ENCODE peak calls at places on chromosomes 13 and 19, in eight cellular contexts. S, B, A, O, C, D, G and I are unnamed samples.

GRCh38 chr13:75960538-75960994 is 324.4 kb downstream of the LMO7 start:
- DNase-seq in G (no peak), S (no peak), O (no peak), C (no peak), A (no peak), B (no peak), D (no peak), I (no peak)

GRCh38 chr19:41928754-41929535 is 696 bp upstream of the ERFL start:
- DNase-seq in O (no peak), S (no peak), G (no peak), A (no peak), B (no peak), D (no peak), C (no peak), I (no peak)

GRCh38 chr13:22812793-22813192 is 368.0 kb upstream of the SGCG start:
- DNase-seq in O (no peak), A (no peak), G (peak), S (no peak), B (no peak), C (no peak), D (no peak), I (no peak)

GRCh38 chr13:25046985-25047660 is 48.8 kb upstream of the PABPC3 start:
- DNase-seq in O (peak), C (no peak), G (no peak), A (no peak), S (no peak), D (peak), B (no peak), I (peak)

GRCh38 chr19:38182536-38183210 is 41.3 kb downstream of the DPF1 start:
- DNase-seq in A (no peak), B (no peak), C (no peak), D (no peak), S (no peak), O (no peak), G (no peak), I (no peak)

GRCh38 chr19:50522881-50523280 is 9.2 kb upstream of the ASPDH start:
- DNase-seq in C (no peak), G (no peak), B (no peak), A (no peak), D (no peak), O (no peak), S (no peak), I (no peak)

GRCh38 chr13:96020941-96021340 is 32.3 kb downstream of the UGGT2 start:
- DNase-seq in G (no peak), O (no peak), D (no peak), C (no peak), A (no peak), B (no peak), S (no peak), I (no peak)

GRCh38 chr19:58181902-58182576 is 822 bp upstream of the ZNF274 start:
- DNase-seq in D (no peak), C (no peak), B (peak), S (no peak), G (peak), A (peak), O (peak), I (peak)

GRCh38 chr19:2199215-2199614 is 35.5 kb downstream of the DOT1L start:
- DNase-seq in B (no peak), D (no peak), C (no peak), G (no peak), A (no peak), S (no peak), O (no peak), I (no peak)

GRCh38 chr13:75194717-75195116 is 287.3 kb downstream of the TBC1D4 start:
- DNase-seq in O (no peak), A (no peak), S (no peak), G (peak), B (no peak), D (no peak), C (no peak), I (no peak)

GRCh38 chr19:2476451-2477140 is 669 bp downstream of the GADD45B start:
- DNase-seq in A (no peak), D (peak), C (no peak), B (peak), G (peak), S (no peak), O (peak), I (no peak)

GRCh38 chr19:29277107-29277506 is 64.2 kb upstream of the UQCRFS1 start:
- DNase-seq in O (peak), A (no peak), G (no peak), B (peak), S (no peak), D (no peak), C (no peak), I (no peak)

GRCh38 chr19:45424191-45425058 is 708 bp upstream of the ERCC1 start:
- DNase-seq in C (peak), G (peak), A (no peak), S (peak), D (peak), B (peak), O (peak), I (no peak)

GRCh38 chr19:43620061-43621001 is 902 bp upstream of the ZNF428 start:
- DNase-seq in S (no peak), D (no peak), A (no peak), O (no peak), C (no peak), G (no peak), B (peak), I (no peak)

GRCh38 chr19:16449330-16449961 is 22.3 kb downstream of the EPS15L1 start:
- DNase-seq in D (peak), G (no peak), A (no peak), S (no peak), C (no peak), B (no peak), O (no peak), I (no peak)

GRCh38 chr13:41455725-41456419 is 1.5 kb upstream of the RGCC start:
- DNase-seq in C (no peak), B (no peak), A (no peak), D (no peak), G (no peak), O (no peak), S (no peak), I (no peak)

GRCh38 chr19:41958367-41959055 is 610 bp downstream of the RABAC1 start:
- DNase-seq in G (peak), S (peak), D (peak), O (peak), C (peak), B (peak), A (peak), I (peak)

GRCh38 chr13:35164324-35164932 is 222.4 kb downstream of the NBEA start:
- DNase-seq in D (peak), B (no peak), G (peak), O (peak), A (peak), C (peak), S (no peak), I (peak)

GRCh38 chr19:5292843-5293606 is 47.6 kb downstream of the PTPRS start:
- DNase-seq in G (peak), O (peak), B (peak), S (peak), C (no peak), D (peak), A (peak), I (no peak)

GRCh38 chr13:108734676-108735075 is 105.3 kb downstream of the MYO16 start:
- DNase-seq in O (no peak), G (no peak), B (no peak), D (no peak), S (no peak), A (no peak), C (peak), I (no peak)

GRCh38 chr19:29622191-29623070 is 16.3 kb downstream of the POP4 start:
- DNase-seq in C (no peak), B (peak), D (no peak), O (peak), A (no peak), S (no peak), G (no peak), I (peak)

GRCh38 chr19:35655600-35655999 is 7.5 kb downstream of the COX6B1 start:
- DNase-seq in G (no peak), S (no peak), B (no peak), A (no peak), C (no peak), D (no peak), O (no peak), I (no peak)

GRCh38 chr19:53132231-53132991 is at the start of gene ZNF415:
- DNase-seq in C (no peak), G (peak), A (peak), S (peak), D (peak), B (peak), O (peak), I (peak)

GRCh38 chr19:48400018-48400742 is 6.7 kb downstream of the GRIN2D start:
- DNase-seq in B (no peak), A (no peak), C (peak), S (no peak), O (peak), D (peak), G (peak), I (peak)

GRCh38 chr19:52369463-52370340 is at the start of gene ZNF880:
- DNase-seq in G (peak), O (peak), B (peak), D (peak), S (peak), C (no peak), A (peak), I (peak)

GRCh38 chr19:46221981-46222610 is 7.4 kb upstream of the IGFL1 start:
- DNase-seq in O (peak), C (no peak), A (no peak), G (no peak), B (no peak), D (peak), S (no peak), I (no peak)

GRCh38 chr13:96677029-96677428 is 317.2 kb downstream of the OXGR1 start:
- DNase-seq in A (no peak), B (no peak), S (no peak), G (no peak), O (no peak), D (no peak), C (no peak), I (no peak)

GRCh38 chr13:73657821-73658540 is 476.2 kb downstream of the KLF12 start:
- DNase-seq in G (no peak), C (no peak), A (peak), B (no peak), D (peak), S (no peak), O (peak), I (no peak)

GRCh38 chr13:34011552-34012085 is 193.7 kb downstream of the RFC3 start:
- DNase-seq in O (no peak), C (no peak), D (no peak), S (no peak), G (no peak), A (peak), B (no peak), I (no peak)

GRCh38 chr13:65971541-65971940 is 1258.6 kb downstream of the PCDH9 start:
- DNase-seq in C (no peak), B (no peak), D (no peak), A (no peak), G (no peak), O (no peak), S (no peak), I (no peak)

GRCh38 chr13:71610876-71611275 is 256.1 kb downstream of the DACH1 start:
- DNase-seq in O (no peak), S (no peak), A (no peak), D (no peak), G (no peak), B (no peak), C (no peak), I (no peak)